ENCODE peak calls at places on chromosomes 11 and 22, in nine cellular contexts. I, E, U, X, P, S, V, N and D are unnamed samples.

GRCh38 chr11:43582024-43582836 is 98.3 kb upstream of the HSD17B12 start:
- DNase-seq in I (no peak), E (no peak), U (no peak), X (no peak), P (no peak), S (no peak), V (no peak), N (no peak), D (no peak)

GRCh38 chr22:38086942-38087341 is 3.0 kb upstream of the SLC16A8 start:
- DNase-seq in I (no peak), E (no peak), U (no peak), X (no peak), P (no peak), S (no peak), V (no peak), N (no peak), D (no peak)

GRCh38 chr22:27110985-27111451 is 453.6 kb downstream of the MIAT start:
- DNase-seq in I (no peak), E (no peak), U (no peak), X (peak; percentile 53), P (no peak), S (no peak), V (peak; percentile 56), N (no peak), D (no peak)

GRCh38 chr11:101436511-101437142 is 147.2 kb downstream of the TRPC6 start:
- DNase-seq in I (no peak), E (no peak), U (peak; percentile 47), X (peak; percentile 53), P (no peak), S (peak; percentile 77), V (peak; percentile 47), N (no peak), D (peak; percentile 59)

GRCh38 chr22:23082534-23083314 is 12.4 kb downstream of the GNAZ start:
- DNase-seq in I (no peak), E (no peak), U (no peak), X (no peak), P (no peak), S (no peak), V (no peak), N (no peak), D (no peak)

GRCh38 chr11:124900464-124900863 is 2.8 kb upstream of the ROBO4 start:
- DNase-seq in I (no peak), E (no peak), U (no peak), X (peak; percentile 85), P (no peak), S (peak; percentile 98), V (peak; percentile 90), N (peak; percentile 46), D (peak; percentile 93)

GRCh38 chr22:26547426-26547825 is 35.2 kb upstream of the TFIP11 start:
- DNase-seq in I (no peak), E (no peak), U (no peak), X (no peak), P (no peak), S (no peak), V (no peak), N (no peak), D (peak; percentile 8)

GRCh38 chr11:34226210-34226609 is 120.8 kb downstream of the NAT10 start:
- DNase-seq in I (no peak), E (no peak), U (no peak), X (no peak), P (no peak), S (no peak), V (no peak), N (no peak), D (no peak)

GRCh38 chr22:39797528-39798147 is 95.9 kb downstream of the ENTHD1 start:
- DNase-seq in I (no peak), E (no peak), U (no peak), X (no peak), P (no peak), S (no peak), V (no peak), N (no peak), D (no peak)

GRCh38 chr22:40383905-40384304 is 13.5 kb downstream of the SGSM3 start:
- DNase-seq in I (peak; percentile 84), E (no peak), U (no peak), X (peak; percentile 90), P (no peak), S (no peak), V (peak; percentile 78), N (no peak), D (peak; percentile 85)

GRCh38 chr11:68962527-68963250 is 18.1 kb downstream of the MRGPRD start:
- DNase-seq in I (no peak), E (no peak), U (no peak), X (no peak), P (peak; percentile 69), S (no peak), V (peak; percentile 43), N (no peak), D (no peak)
- TF ChIP-seq CTCF in I (no peak), E (no peak), U (no peak), X (no peak), P (no peak), S (peak; percentile 27), V (peak; percentile 6), N (peak; percentile 46), D (no peak)

GRCh38 chr22:35589071-35589735 is 27.9 kb downstream of the MB start:
- DNase-seq in I (peak; percentile 90), E (no peak), U (peak; percentile 79), X (peak; percentile 62), P (no peak), S (peak; percentile 95), V (peak; percentile 91), N (peak; percentile 30), D (peak; percentile 85)

GRCh38 chr22:35587447-35587870 is 29.7 kb downstream of the MB start:
- DNase-seq in I (no peak), E (no peak), U (no peak), X (no peak), P (no peak), S (peak; percentile 71), V (no peak), N (peak; percentile 30), D (no peak)

GRCh38 chr22:35587896-35588295 is 29.2 kb downstream of the MB start:
- DNase-seq in I (no peak), E (no peak), U (no peak), X (no peak), P (no peak), S (no peak), V (no peak), N (no peak), D (no peak)

GRCh38 chr22:35589736-35590079 is 27.4 kb downstream of the MB start:
- DNase-seq in I (no peak), E (no peak), U (no peak), X (no peak), P (no peak), S (no peak), V (no peak), N (no peak), D (no peak)

GRCh38 chr22:35586771-35587170 is 30.4 kb downstream of the MB start:
- DNase-seq in I (no peak), E (no peak), U (no peak), X (no peak), P (no peak), S (no peak), V (no peak), N (no peak), D (no peak)
- H3K4me3 ChIP-seq in I (no peak overlapping the region), E (no peak overlapping the region), U (no peak overlapping the region), X (no peak overlapping the region), P (no peak overlapping the region), S (no peak overlapping the region), V (no peak overlapping the region), N (no peak overlapping the region), D (no peak overlapping the region)

GRCh38 chr11:8794677-8795103 is 112.1 kb downstream of the RPL27A start:
- DNase-seq in I (no peak), E (no peak), U (no peak), X (no peak), P (no peak), S (peak; percentile 39), V (no peak), N (no peak), D (no peak)
- TF ChIP-seq CTCF in I (peak; percentile 18), E (no peak), U (no peak), X (peak; percentile 9), P (no peak), S (peak; percentile 50), V (peak; percentile 19), N (no peak), D (peak; percentile 22)

DNA sequence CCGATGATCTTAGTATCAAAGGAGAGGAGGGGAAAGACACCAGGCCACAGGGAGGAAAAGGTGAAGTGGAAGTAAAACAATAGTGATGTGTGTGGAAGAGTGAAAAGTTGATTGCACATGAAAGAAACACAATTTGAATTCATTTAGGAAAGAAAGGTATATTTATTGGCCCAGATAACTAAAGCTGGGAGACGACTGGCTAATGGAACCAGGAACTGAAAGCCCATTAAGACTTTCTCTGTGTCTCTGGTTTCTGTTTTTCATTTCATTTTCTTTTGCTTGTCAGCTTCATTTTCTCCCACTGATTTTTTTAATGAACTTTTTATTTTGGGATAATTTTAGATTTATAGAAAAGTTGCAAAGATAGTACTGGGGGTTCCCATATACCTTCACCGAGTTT is 5.1 kb upstream of the DCHS1 start:
- DNase-seq in I (no peak), E (no peak), U (no peak), X (no peak), P (no peak), S (no peak), V (no peak), N (no peak), D (no peak)
- H3K4me3 ChIP-seq in I (no peak overlapping the region), E (no peak overlapping the region), U (no peak overlapping the region), X (no peak overlapping the region), P (no peak overlapping the region), S (no peak overlapping the region), V (no peak overlapping the region), N (no peak overlapping the region), D (no peak overlapping the region)

DNA sequence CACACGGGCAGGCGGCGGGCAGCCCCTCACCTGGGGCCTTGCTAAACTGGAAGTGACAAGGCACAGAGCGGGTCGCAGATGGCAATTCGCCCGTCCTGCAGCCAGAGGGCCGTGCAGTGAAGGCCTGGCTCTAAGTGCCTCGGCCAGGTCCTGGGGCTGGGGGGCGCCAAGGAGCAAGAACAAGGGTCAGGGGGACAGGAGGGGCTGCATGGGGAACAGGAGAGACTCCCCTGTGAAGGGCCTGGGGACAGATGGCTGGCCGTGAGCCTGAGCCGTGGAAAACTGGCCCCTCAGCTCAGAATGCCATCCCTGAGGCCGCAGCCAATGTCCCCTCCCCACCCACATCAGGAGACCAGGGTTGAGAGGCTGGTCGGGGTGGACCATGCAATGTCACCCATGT is 60.0 kb downstream of the RTL6 start:
- DNase-seq in I (no peak), E (no peak), U (no peak), X (no peak), P (peak; percentile 60), S (no peak), V (no peak), N (no peak), D (no peak)
- TF ChIP-seq CTCF in I (no peak), E (no peak), U (no peak), X (no peak), P (no peak), S (no peak), V (no peak), N (no peak), D (no peak)